ENCODE peak calls at places on chromosomes 13 and 19, in four cellular contexts. One of them, this sample, is unnamed.

GRCh38 chr13:75512253-75512652 is 25.4 kb downstream of the COMMD6 start:
- DNase-seq in GM03348: no peak
- DNase-seq in hypothalamus: no peak
- DNase-seq in stimulated activated CD4-positive, alpha-beta T cell treated with anti-CD3 and anti-CD28 coated beads, Interleukin-4, amount 100 ng/mL, for 48 hours: no peak
- DNase-seq in this sample: no peak

GRCh38 chr19:40801449-40802299 is 2.7 kb downstream of the EGLN2 start:
- DNase-seq in GM03348: no peak
- DNase-seq in hypothalamus: no peak
- DNase-seq in stimulated activated CD4-positive, alpha-beta T cell treated with anti-CD3 and anti-CD28 coated beads, Interleukin-4, amount 100 ng/mL, for 48 hours: no peak
- DNase-seq in this sample: no peak

GRCh38 chr13:36432106-36432544 is at the start of gene CCNA1:
- DNase-seq in GM03348: no peak
- DNase-seq in hypothalamus: peak; percentile 23
- DNase-seq in stimulated activated CD4-positive, alpha-beta T cell treated with anti-CD3 and anti-CD28 coated beads, Interleukin-4, amount 100 ng/mL, for 48 hours: peak; percentile 12
- DNase-seq in this sample: peak; percentile 83

GRCh38 chr19:1648156-1648925 is 4.1 kb downstream of the TCF3 start:
- DNase-seq in GM03348: no peak
- DNase-seq in hypothalamus: no peak
- DNase-seq in stimulated activated CD4-positive, alpha-beta T cell treated with anti-CD3 and anti-CD28 coated beads, Interleukin-4, amount 100 ng/mL, for 48 hours: no peak
- DNase-seq in this sample: no peak

GRCh38 chr13:110639935-110640334 is 24.6 kb downstream of the NAXD start:
- DNase-seq in GM03348: no peak
- DNase-seq in hypothalamus: no peak
- DNase-seq in stimulated activated CD4-positive, alpha-beta T cell treated with anti-CD3 and anti-CD28 coated beads, Interleukin-4, amount 100 ng/mL, for 48 hours: no peak
- DNase-seq in this sample: no peak

GRCh38 chr13:113461022-113461751 is 7.9 kb upstream of the ADPRHL1 start:
- DNase-seq in GM03348: no peak
- DNase-seq in hypothalamus: no peak
- DNase-seq in stimulated activated CD4-positive, alpha-beta T cell treated with anti-CD3 and anti-CD28 coated beads, Interleukin-4, amount 100 ng/mL, for 48 hours: no peak
- DNase-seq in this sample: no peak

GRCh38 chr13:24683370-24683769 is 3.2 kb downstream of the ATP12A start:
- DNase-seq in GM03348: no peak
- DNase-seq in hypothalamus: no peak
- DNase-seq in stimulated activated CD4-positive, alpha-beta T cell treated with anti-CD3 and anti-CD28 coated beads, Interleukin-4, amount 100 ng/mL, for 48 hours: no peak
- DNase-seq in this sample: no peak

GRCh38 chr19:1105217-1105872 is 1.6 kb downstream of the GPX4 start:
- DNase-seq in GM03348: no peak
- DNase-seq in hypothalamus: no peak
- DNase-seq in stimulated activated CD4-positive, alpha-beta T cell treated with anti-CD3 and anti-CD28 coated beads, Interleukin-4, amount 100 ng/mL, for 48 hours: no peak
- DNase-seq in this sample: no peak

GRCh38 chr13:95918860-95919259 is 134.3 kb downstream of the UGGT2 start:
- DNase-seq in GM03348: no peak
- DNase-seq in hypothalamus: no peak
- DNase-seq in stimulated activated CD4-positive, alpha-beta T cell treated with anti-CD3 and anti-CD28 coated beads, Interleukin-4, amount 100 ng/mL, for 48 hours: no peak
- DNase-seq in this sample: no peak

GRCh38 chr13:36887758-36888521 is 32.1 kb downstream of the SMAD9 start:
- DNase-seq in GM03348: no peak
- DNase-seq in hypothalamus: no peak
- DNase-seq in stimulated activated CD4-positive, alpha-beta T cell treated with anti-CD3 and anti-CD28 coated beads, Interleukin-4, amount 100 ng/mL, for 48 hours: no peak
- DNase-seq in this sample: peak; percentile 13

GRCh38 chr13:37001921-37002250 is 1.3 kb downstream of the EXOSC8 start:
- DNase-seq in GM03348: no peak
- DNase-seq in hypothalamus: no peak
- DNase-seq in stimulated activated CD4-positive, alpha-beta T cell treated with anti-CD3 and anti-CD28 coated beads, Interleukin-4, amount 100 ng/mL, for 48 hours: no peak
- DNase-seq in this sample: no peak

This sample was measured in NB4.